ENCODE peak calls at places on chromosomes 2 and 18, in four cellular contexts. G is HepG2, N is GM12878, U is H1. W is an unnamed sample.

GRCh38 chr2:40048506-40048905 is 269.4 kb upstream of the THUMPD2 start:
- DNase-seq in U (no peak), G (no peak), N (no peak), W (no peak)

GRCh38 chr2:54559593-54560145 is 103.5 kb downstream of the SPTBN1 start:
- DNase-seq in G (peak), U (no peak), N (no peak), W (no peak)

GRCh38 chr2:132384491-132385186 is 32.0 kb upstream of the GPR39 start:
- DNase-seq in N (no peak), G (no peak), U (no peak), W (no peak)

GRCh38 chr2:71736091-71736878 is 282.9 kb downstream of the DYSF start:
- DNase-seq in G (no peak), N (no peak), U (no peak), W (no peak)

GRCh38 chr2:219402665-219403515 is 15.2 kb upstream of the DNPEP start:
- DNase-seq in U (peak), G (peak), N (no peak), W (peak)

GRCh38 chr2:60540054-60540453 is 13.4 kb downstream of the BCL11A start:
- DNase-seq in U (no peak), N (no peak), G (no peak), W (no peak)

GRCh38 chr18:25516747-25517498 is 165.0 kb upstream of the ZNF521 start:
- DNase-seq in N (no peak), U (no peak), G (no peak), W (no peak)

GRCh38 chr18:79983253-79983652 is 5.1 kb downstream of the TXNL4A start:
- DNase-seq in U (no peak), N (no peak), G (no peak), W (no peak)

GRCh38 chr2:226190479-226191252 is 609.0 kb downstream of the IRS1 start:
- DNase-seq in G (peak), N (no peak), U (no peak), W (no peak)

GRCh38 chr2:71546777-71547281 is 93.5 kb downstream of the DYSF start:
- DNase-seq in U (no peak), N (no peak), G (peak), W (no peak)

GRCh38 chr18:68152770-68153169 is 562.1 kb downstream of the TMX3 start:
- DNase-seq in N (no peak), U (peak), G (peak), W (no peak)

GRCh38 chr2:79660552-79660951 is 147.7 kb downstream of the CTNNA2 start:
- DNase-seq in N (no peak), U (no peak), G (no peak), W (no peak)

GRCh38 chr2:231243883-231244282 is 45.5 kb downstream of the ARMC9 start:
- DNase-seq in N (no peak), G (no peak), U (no peak), W (no peak)

GRCh38 chr2:215884741-215885140 is 128.6 kb downstream of the MREG start:
- DNase-seq in G (no peak), N (no peak), U (no peak), W (no peak)

GRCh38 chr18:48160622-48161021 is 230.2 kb upstream of the SMAD2 start:
- DNase-seq in N (no peak), U (no peak), G (no peak), W (no peak)

GRCh38 chr2:98761267-98761781 is 30.4 kb upstream of the MGAT4A start:
- DNase-seq in U (no peak), G (peak), N (no peak), W (no peak)

GRCh38 chr18:57921708-57922107 is 118.6 kb upstream of the ATP8B1 start:
- DNase-seq in G (peak), N (no peak), U (no peak), W (no peak)

GRCh38 chr18:45571714-45572113 is 43.6 kb upstream of the SLC14A2 start:
- DNase-seq in G (no peak), N (no peak), U (no peak), W (no peak)

GRCh38 chr2:237726401-237726830 is 72.2 kb upstream of the RBM44 start:
- DNase-seq in G (no peak), N (no peak), U (no peak), W (no peak)

GRCh38 chr18:64207818-64208217 is 58.9 kb upstream of the LINC00305 start:
- DNase-seq in U (no peak), G (no peak), N (no peak), W (no peak)

GRCh38 chr2:127024769-127025356 is 82.1 kb downstream of the BIN1 start:
- DNase-seq in N (no peak), G (no peak), U (peak), W (peak)

GRCh38 chr2:85748039-85748438 is 5.8 kb upstream of the ATOH8 start:
- DNase-seq in U (no peak), N (peak), G (no peak), W (no peak)

GRCh38 chr18:627211-627610 is 30.2 kb upstream of the TYMS start:
- DNase-seq in G (no peak), U (no peak), N (no peak), W (no peak)

GRCh38 chr18:30675072-30675471 is 367.5 kb downstream of the DSC3 start:
- DNase-seq in N (no peak), G (no peak), U (no peak), W (no peak)

GRCh38 chr2:110714824-110715223 is 17.5 kb upstream of the ACOXL start:
- DNase-seq in N (no peak), U (no peak), G (no peak), W (no peak)

GRCh38 chr2:112831380-112831930 is 5.1 kb downstream of the IL1B start:
- DNase-seq in U (no peak), G (no peak), N (no peak), W (no peak)

GRCh38 chr2:37720533-37721218 is 49.2 kb upstream of the CDC42EP3 start:
- DNase-seq in N (no peak), U (no peak), G (no peak), W (no peak)

GRCh38 chr2:84458436-84459027 is 548 bp downstream of the SUCLG1 start:
- DNase-seq in N (no peak), G (peak), U (no peak), W (no peak)

GRCh38 chr2:68103026-68103425 is 40.2 kb upstream of the C1D start:
- DNase-seq in U (no peak), N (no peak), G (no peak), W (no peak)

GRCh38 chr2:240624950-240625621 is at the start of gene GPR35:
- DNase-seq in G (no peak), U (no peak), N (peak), W (no peak)

GRCh38 chr2:151907933-151908882 is 80.0 kb upstream of the ARL5A start:
- DNase-seq in G (no peak), U (no peak), N (no peak), W (no peak)

GRCh38 chr2:175619591-175619990 is 382.5 kb downstream of the LNPK start:
- DNase-seq in N (no peak), G (peak), U (no peak), W (no peak)

GRCh38 chr2:232501794-232502499 is 14.3 kb upstream of the ECEL1 start:
- DNase-seq in G (no peak), U (no peak), N (no peak), W (no peak)

GRCh38 chr2:107553045-107553444 is 273.6 kb upstream of the RGPD4 start:
- DNase-seq in G (no peak), N (no peak), U (no peak), W (no peak)

GRCh38 chr18:9421788-9422329 is 53.5 kb upstream of the RALBP1 start:
- DNase-seq in U (no peak), N (no peak), G (no peak), W (no peak)

GRCh38 chr18:9419956-9420631 is 55.2 kb upstream of the RALBP1 start:
- DNase-seq in U (no peak), G (no peak), N (no peak), W (no peak)

GRCh38 chr18:9417081-9417841 is 58.1 kb upstream of the RALBP1 start:
- DNase-seq in N (no peak), U (peak), G (no peak), W (no peak)

GRCh38 chr18:9421096-9421495 is 54.2 kb upstream of the RALBP1 start:
- DNase-seq in U (no peak), G (no peak), N (no peak), W (no peak)

DNA sequence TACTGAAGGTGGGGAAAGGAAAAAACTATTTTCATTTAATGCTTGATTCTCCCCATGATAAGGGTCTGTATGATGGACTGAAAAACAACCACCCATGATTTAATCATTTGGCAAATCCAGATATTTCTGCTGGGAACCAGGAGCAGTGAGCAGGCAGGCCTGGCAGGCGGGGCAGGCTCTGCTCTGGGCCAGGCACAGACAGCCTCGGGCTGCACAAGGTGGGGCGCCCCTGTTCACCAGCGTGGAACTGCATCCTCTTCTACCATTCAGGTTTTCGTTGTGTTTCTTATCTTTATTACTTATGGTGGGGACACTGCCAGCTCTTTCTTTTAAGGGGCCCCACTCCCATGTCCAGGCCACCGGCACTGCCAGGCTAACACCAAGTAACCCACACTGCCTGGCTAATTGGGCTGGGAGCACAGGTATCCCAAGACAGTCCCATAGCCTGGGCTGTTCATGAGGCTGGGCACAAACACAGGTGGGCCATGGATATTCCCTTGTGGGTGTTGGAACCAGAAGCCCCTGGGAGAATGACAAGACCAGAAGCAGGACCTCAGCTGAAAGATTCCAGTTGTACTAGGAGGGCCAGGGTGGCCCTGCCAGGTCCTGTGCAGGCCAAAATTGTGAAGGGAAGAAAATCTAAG is 57.1 kb upstream of the RALBP1 start:
- DNase-seq in G (no peak), U (peak), N (no peak), W (no peak)
- TF ChIP-seq ZNF274 in G (no peak), U (no peak), N (no peak), W (no peak)

GRCh38 chr18:8218263-8218662 is 391.0 kb upstream of the RAB12 start:
- DNase-seq in G (no peak), U (no peak), N (no peak), W (no peak)
- TF ChIP-seq SUZ12 in G (no peak), U (no peak), N (no peak), W (no peak)

DNA sequence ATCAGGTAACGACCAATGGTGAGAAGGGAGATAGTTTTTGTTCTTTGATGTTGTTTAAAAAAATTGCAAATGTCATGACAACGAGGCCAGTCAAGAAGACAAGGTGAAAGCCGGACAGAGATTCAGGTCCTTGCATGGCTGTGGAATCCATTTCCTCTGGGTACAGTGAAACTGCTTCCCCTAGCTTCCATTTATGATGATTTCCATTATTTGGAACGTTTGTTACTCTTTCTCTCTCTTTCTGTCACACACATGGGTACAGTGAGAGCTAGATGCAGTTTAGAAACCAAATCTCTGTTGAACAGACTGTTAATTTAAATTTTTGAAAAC is 57.4 kb upstream of the MSH2 start:
- DNase-seq in U (no peak), N (no peak), G (peak), W (no peak)
- TF ChIP-seq ZNF274 in U (no peak), N (no peak), G (no peak), W (no peak)

GRCh38 chr2:1173528-1173927 is 222.9 kb downstream of the SNTG2 start:
- DNase-seq in G (no peak), U (no peak), N (no peak), W (no peak)
- TF ChIP-seq SUZ12 in G (no peak), U (no peak), N (no peak), W (no peak)

DNA sequence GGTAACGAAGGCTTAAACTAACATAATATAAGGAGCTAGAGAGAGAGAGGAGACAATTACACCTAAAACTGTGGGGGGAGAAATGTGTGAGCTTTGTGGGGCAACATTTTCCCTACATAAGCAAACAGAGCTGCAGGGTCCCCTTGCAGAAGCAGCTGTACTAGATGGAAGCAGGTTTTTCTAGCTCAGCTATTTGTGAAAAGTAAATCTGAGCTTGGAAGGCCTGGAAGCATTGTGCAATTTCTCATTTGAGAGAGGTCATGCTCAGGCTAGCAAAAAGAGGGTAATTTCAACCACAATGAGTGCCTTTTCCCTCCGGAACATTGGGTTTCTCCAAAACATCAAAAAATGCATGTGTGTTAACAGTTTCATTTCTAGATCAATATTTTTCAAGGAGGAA is 130.0 kb downstream of the ARL4C start:
- DNase-seq in N (no peak), G (no peak), U (no peak), W (no peak)
- TF ChIP-seq ZNF274 in N (no peak), G (no peak), U (no peak), W (no peak)

GRCh38 chr2:11655495-11655894 is 14.5 kb downstream of the NTSR2 start:
- DNase-seq in G (no peak), U (no peak), N (no peak), W (no peak)
- TF ChIP-seq SUZ12 in G (no peak), U (no peak), N (no peak), W (no peak)

DNA sequence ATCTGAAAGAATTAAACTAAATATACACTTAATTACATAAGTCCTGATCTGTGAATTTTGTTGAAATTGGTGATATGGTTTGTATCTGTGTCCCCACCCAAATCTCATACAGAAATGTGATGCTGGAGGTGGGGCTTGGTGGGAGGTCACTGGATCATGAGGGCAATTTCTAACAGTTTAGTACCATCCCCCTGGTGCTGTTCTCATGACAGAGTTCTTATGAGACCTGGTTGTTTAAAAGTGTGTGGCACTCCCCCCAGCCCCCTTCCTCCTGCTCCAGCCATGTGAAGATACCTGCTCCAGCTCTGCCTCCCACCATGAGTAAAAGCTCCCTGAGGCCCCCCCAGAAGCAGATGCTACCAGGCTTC is 18.7 kb downstream of the FEZ2 start:
- DNase-seq in N (no peak), U (no peak), G (no peak), W (no peak)
- TF ChIP-seq ZNF274 in N (no peak), U (no peak), G (no peak), W (no peak)

GRCh38 chr2:102514061-102514785 is 41.2 kb downstream of the SLC9A4 start:
- DNase-seq in N (no peak), G (peak), U (no peak), W (peak)
- TF ChIP-seq SUZ12 in N (no peak), G (no peak), U (no peak), W (no peak)

GRCh38 chr18:76873713-76874112 is 51.4 kb downstream of the ZNF236 start:
- DNase-seq in N (no peak), G (no peak), U (no peak), W (no peak)

GRCh38 chr18:76873311-76873710 is 51.0 kb downstream of the ZNF236 start:
- DNase-seq in U (no peak), N (no peak), G (no peak), W (no peak)

GRCh38 chr18:76875390-76876330 is 53.3 kb downstream of the ZNF236 start:
- DNase-seq in N (no peak), G (peak), U (peak), W (peak)

GRCh38 chr18:76878426-76878825 is 56.1 kb downstream of the ZNF236 start:
- DNase-seq in G (no peak), N (no peak), U (no peak), W (no peak)

DNA sequence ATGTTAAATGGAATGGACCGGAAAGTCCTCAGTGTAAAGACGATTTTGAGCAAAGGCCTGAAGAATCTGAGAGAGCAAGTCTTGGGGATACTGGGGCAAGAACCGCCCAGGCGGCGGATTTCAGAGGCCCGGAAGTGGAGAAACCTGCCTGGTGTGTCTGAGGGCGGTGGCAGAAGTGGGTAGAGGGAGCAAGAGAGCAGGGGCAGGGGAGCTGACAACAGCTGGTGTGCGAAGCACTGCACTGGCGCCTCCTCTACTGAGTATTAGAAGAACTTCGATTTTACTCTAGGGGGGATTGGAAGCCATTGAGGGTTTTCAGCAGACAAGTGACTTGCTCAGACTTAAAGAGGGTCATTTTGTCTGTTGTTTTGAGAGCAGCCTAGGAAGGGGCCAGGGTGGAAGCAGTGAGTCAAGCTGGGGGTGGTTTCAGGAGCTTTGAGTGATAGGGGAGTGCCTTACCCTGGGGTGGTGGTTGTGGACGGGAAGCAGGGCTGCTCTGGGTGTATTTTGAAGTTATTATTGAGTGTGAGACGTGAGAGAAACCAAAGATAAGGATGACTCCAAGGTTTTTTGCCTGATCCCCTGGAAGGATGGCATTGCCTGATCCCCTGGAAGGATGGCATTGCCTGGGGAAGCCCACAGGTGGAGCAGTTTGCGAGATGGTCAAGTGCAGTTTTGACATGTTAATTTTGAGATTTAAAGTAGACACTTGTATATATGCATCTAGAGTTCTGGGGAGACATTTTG is 52.5 kb downstream of the ZNF236 start:
- DNase-seq in U (peak), N (no peak), G (no peak), W (peak)
- TF ChIP-seq ZNF274 in U (no peak), N (no peak), G (no peak), W (no peak)

GRCh38 chr2:150549381-150549780 is 61.9 kb upstream of the RND3 start:
- DNase-seq in G (no peak), N (no peak), U (no peak), W (no peak)

GRCh38 chr2:150552421-150552820 is 65.0 kb upstream of the RND3 start:
- DNase-seq in N (no peak), U (no peak), G (no peak), W (no peak)

GRCh38 chr2:150545931-150546330 is 58.5 kb upstream of the RND3 start:
- DNase-seq in U (no peak), N (no peak), G (no peak), W (no peak)

GRCh38 chr2:150544731-150545130 is 57.3 kb upstream of the RND3 start:
- DNase-seq in N (no peak), G (no peak), U (no peak), W (no peak)

GRCh38 chr2:150548527-150548926 is 61.1 kb upstream of the RND3 start:
- DNase-seq in G (peak), N (no peak), U (no peak), W (peak)
- TF ChIP-seq SUZ12 in G (no peak), N (no peak), U (no peak), W (no peak)